ENCODE peak calls at places on chromosomes 7 and 10, in five cellular contexts. P, O, N, E and B are unnamed samples.

GRCh38 chr7:134605978-134606923 is 40.4 kb upstream of the BPGM start:
- DNase-seq in O (peak; percentile 19), P (peak; percentile 53), N (peak; percentile 83), E (no peak), B (peak; percentile 80)

GRCh38 chr7:234041-234711 is 41.8 kb downstream of the FAM20C start:
- DNase-seq in O (no peak), N (no peak), E (no peak), P (no peak), B (no peak)

GRCh38 chr7:46459942-46460341 is 538.9 kb upstream of the IGFBP3 start:
- DNase-seq in N (peak; percentile 8), E (no peak), P (no peak), O (no peak), B (no peak)

GRCh38 chr10:21078410-21079329 is 181.6 kb upstream of the NEBL start:
- DNase-seq in E (peak; percentile 16), O (no peak), P (peak; percentile 81), N (peak; percentile 87), B (peak; percentile 72)

GRCh38 chr10:68562666-68563522 is 2.8 kb downstream of the TET1 start:
- DNase-seq in O (no peak), N (peak; percentile 56), E (no peak), P (peak; percentile 83), B (no peak)

GRCh38 chr7:143362126-143362961 is at the start of gene FAM131B:
- DNase-seq in E (no peak), N (no peak), O (no peak), P (no peak), B (no peak)

GRCh38 chr7:127478040-127478386 is 85.5 kb upstream of the ZNF800 start:
- DNase-seq in N (no peak), P (no peak), E (no peak), O (no peak), B (no peak)

GRCh38 chr10:69272620-69273019 is 5.7 kb upstream of the HK1 start:
- DNase-seq in E (no peak), O (no peak), P (no peak), N (peak; percentile 33), B (peak; percentile 58)

GRCh38 chr10:49550563-49550962 is 11.6 kb upstream of the ERCC6 start:
- DNase-seq in E (no peak), O (no peak), P (no peak), N (peak; percentile 77), B (peak; percentile 64)

GRCh38 chr7:121046893-121047468 is 58.5 kb downstream of the CPED1 start:
- DNase-seq in E (no peak), N (no peak), P (no peak), O (no peak), B (peak; percentile 7)

GRCh38 chr10:119461380-119461779 is 81.1 kb downstream of the RGS10 start:
- DNase-seq in E (no peak), O (no peak), N (no peak), P (no peak), B (no peak)

GRCh38 chr7:23443974-23444373 is 26.3 kb downstream of the IGF2BP3 start:
- DNase-seq in O (no peak), E (no peak), P (peak; percentile 43), N (no peak), B (no peak)

GRCh38 chr7:27225005-27225934 is 17.3 kb upstream of the EVX1 start:
- DNase-seq in N (no peak), P (no peak), E (no peak), O (no peak), B (no peak)

GRCh38 chr10:125032474-125032873 is 90.6 kb downstream of the ZRANB1 start:
- DNase-seq in E (no peak), O (no peak), P (no peak), N (no peak), B (no peak)